ENCODE peak calls at places on chromosomes 3 and 15, in seven cellular contexts. P, Z, B, X, V, Q and G are unnamed samples.
A peak's percentile ranks its signal among the peaks of the same experiment; 100 is the strongest.

GRCh38 chr3:193021506-193022010 is 103.9 kb upstream of the MB21D2 start:
- DNase-seq in Q (no peak), Z (no peak), P (no peak), X (no peak), V (no peak), B (no peak), G (no peak)

GRCh38 chr15:25176616-25176923 is 221.8 kb downstream of the SNRPN start:
- DNase-seq in V (no peak), X (no peak), Z (peak; percentile 0), Q (no peak), P (no peak), B (peak; percentile 4), G (no peak)

GRCh38 chr15:67183443-67184169 is 70.9 kb downstream of the AAGAB start:
- DNase-seq in Z (no peak), Q (no peak), V (no peak), B (no peak), P (peak; percentile 83), X (no peak), G (no peak)

GRCh38 chr3:130341388-130341787 is 4.1 kb upstream of the COL6A5 start:
- DNase-seq in B (no peak), Z (no peak), Q (no peak), P (peak; percentile 38), V (no peak), X (no peak), G (no peak)

GRCh38 chr3:186099178-186099577 is 9.7 kb downstream of the ETV5 start:
- DNase-seq in B (peak; percentile 41), V (no peak), Z (peak; percentile 29), X (peak; percentile 43), Q (no peak), P (peak; percentile 55), G (no peak)

GRCh38 chr3:165185707-165186327 is 10.4 kb downstream of the SLITRK3 start:
- DNase-seq in V (peak; percentile 32), Q (peak; percentile 34), X (no peak), B (peak; percentile 27), Z (no peak), P (peak; percentile 59), G (peak; percentile 58)

GRCh38 chr3:4271834-4272233 is 31.3 kb upstream of the SETMAR start:
- DNase-seq in P (peak; percentile 21), Z (no peak), X (no peak), B (no peak), Q (no peak), V (no peak), G (peak; percentile 26)

GRCh38 chr15:41886741-41887140 is 7.1 kb downstream of the SPTBN5 start:
- DNase-seq in P (no peak), Z (no peak), B (no peak), Q (no peak), X (no peak), V (no peak), G (no peak)

GRCh38 chr3:41188291-41188690 is 11.0 kb upstream of the CTNNB1 start:
- DNase-seq in X (no peak), P (no peak), Z (no peak), B (no peak), Q (no peak), V (no peak), G (no peak)

GRCh38 chr3:153927107-153927506 is 194.1 kb upstream of the ARHGEF26 start:
- DNase-seq in V (no peak), Z (no peak), X (no peak), B (no peak), P (peak; percentile 58), Q (no peak), G (peak; percentile 7)

GRCh38 chr3:9142346-9142745 is 107.1 kb downstream of the SRGAP3 start:
- DNase-seq in B (no peak), Z (no peak), X (no peak), V (no peak), Q (no peak), P (no peak), G (no peak)

GRCh38 chr3:8490079-8490552 is 11.5 kb upstream of the LMCD1 start:
- DNase-seq in B (no peak), V (no peak), Q (no peak), X (peak; percentile 24), P (peak; percentile 97), Z (no peak), G (no peak)

GRCh38 chr3:35778201-35778600 is 138.9 kb downstream of the ARPP21 start:
- DNase-seq in Z (no peak), B (no peak), P (no peak), V (no peak), Q (no peak), X (no peak), G (no peak)

GRCh38 chr15:78329625-78330024 is 10.5 kb upstream of the CRABP1 start:
- DNase-seq in P (no peak), B (no peak), Q (no peak), X (no peak), Z (no peak), V (no peak), G (no peak)

GRCh38 chr15:45346381-45346780 is 32.0 kb downstream of the GATM start:
- DNase-seq in Q (no peak), V (no peak), B (no peak), X (no peak), Z (no peak), P (no peak), G (no peak)

GRCh38 chr15:31004220-31004733 is 12.8 kb upstream of the MTMR10 start:
- DNase-seq in Z (peak; percentile 57), P (no peak), B (peak; percentile 74), V (no peak), Q (no peak), X (no peak), G (peak; percentile 75)

GRCh38 chr15:61750271-61751084 is 309.8 kb downstream of the VPS13C start:
- DNase-seq in Q (no peak), B (no peak), P (no peak), X (no peak), Z (no peak), V (no peak), G (no peak)

GRCh38 chr3:129413687-129414506 is 14.5 kb downstream of the EFCAB12 start:
- DNase-seq in P (peak; percentile 99), X (no peak), V (no peak), B (no peak), Z (no peak), Q (no peak), G (peak; percentile 62)

GRCh38 chr15:60840306-60840702 is 361.4 kb upstream of the ICE2 start:
- DNase-seq in Z (no peak), P (no peak), V (no peak), Q (no peak), B (no peak), X (no peak), G (no peak)

GRCh38 chr3:174540081-174540480 is 319.1 kb upstream of the NAALADL2 start:
- DNase-seq in P (no peak), B (no peak), Z (no peak), Q (no peak), X (no peak), V (no peak), G (no peak)

GRCh38 chr3:193780810-193781472 is 187.9 kb downstream of the OPA1 start:
- DNase-seq in Z (peak; percentile 69), V (no peak), B (peak; percentile 66), P (peak; percentile 81), X (no peak), Q (peak; percentile 69), G (peak; percentile 56)

GRCh38 chr15:63104727-63105126 is 16.9 kb upstream of the LACTB start:
- DNase-seq in V (no peak), Q (no peak), B (no peak), X (no peak), Z (no peak), P (peak; percentile 83), G (no peak)

DNA sequence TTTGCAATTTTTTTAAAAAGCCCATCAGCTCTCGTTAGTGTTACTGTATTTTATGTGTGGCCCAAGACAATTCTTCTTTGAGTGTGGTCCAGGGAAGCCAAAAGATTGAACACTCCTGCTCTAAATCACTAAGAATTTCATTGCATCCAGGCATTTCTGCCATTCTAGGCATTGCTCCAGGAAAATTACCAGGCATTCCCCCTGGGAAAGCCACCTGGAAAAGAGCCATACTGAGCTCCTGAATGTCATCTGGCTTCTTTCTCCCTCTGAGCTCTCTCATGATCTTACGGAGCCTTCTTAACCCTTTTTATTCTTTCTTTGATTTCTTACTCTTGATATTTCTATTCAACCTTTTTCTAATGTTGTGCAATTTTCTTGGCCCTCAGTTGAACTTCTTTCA is 202.2 kb downstream of the DOCK3 start:
- DNase-seq in V (no peak), P (no peak), Z (no peak), X (no peak), B (no peak), Q (no peak), G (no peak)
- TF ChIP-seq CTCF in V (no peak), P (no peak), Z (no peak), X (no peak), B (no peak), Q (no peak), G (no peak)

GRCh38 chr3:110459021-110459420 is 612.6 kb upstream of the NECTIN3 start:
- DNase-seq in P (no peak), V (no peak), Q (no peak), Z (no peak), B (no peak), X (no peak), G (no peak)

GRCh38 chr3:110456001-110456400 is 615.6 kb upstream of the NECTIN3 start:
- DNase-seq in Z (no peak), X (no peak), P (peak; percentile 10), B (no peak), V (no peak), Q (no peak), G (no peak)

GRCh38 chr3:110457508-110457907 is 614.1 kb upstream of the NECTIN3 start:
- DNase-seq in V (no peak), P (no peak), Z (no peak), X (no peak), B (no peak), Q (no peak), G (no peak)

GRCh38 chr3:110454066-110454465 is 617.5 kb upstream of the NECTIN3 start:
- DNase-seq in V (no peak), B (no peak), X (no peak), Z (no peak), Q (no peak), P (no peak), G (no peak)

GRCh38 chr3:110456438-110457138 is 615.0 kb upstream of the NECTIN3 start:
- DNase-seq in P (no peak), X (no peak), Q (no peak), V (no peak), Z (no peak), B (no peak), G (no peak)
- TF ChIP-seq CTCF in P (no peak), X (no peak), Q (no peak), V (no peak), Z (no peak), B (no peak), G (no peak)

GRCh38 chr15:33226559-33227181 is 32.2 kb upstream of the FMN1 start:
- DNase-seq in V (no peak), Q (no peak), X (no peak), B (peak; percentile 52), P (peak; percentile 13), Z (no peak), G (no peak)
- TF ChIP-seq CTCF in V (peak; percentile 67), Q (peak; percentile 35), X (peak; percentile 26), B (peak; percentile 7), P (peak; percentile 25), Z (peak; percentile 51), G (no peak)

DNA sequence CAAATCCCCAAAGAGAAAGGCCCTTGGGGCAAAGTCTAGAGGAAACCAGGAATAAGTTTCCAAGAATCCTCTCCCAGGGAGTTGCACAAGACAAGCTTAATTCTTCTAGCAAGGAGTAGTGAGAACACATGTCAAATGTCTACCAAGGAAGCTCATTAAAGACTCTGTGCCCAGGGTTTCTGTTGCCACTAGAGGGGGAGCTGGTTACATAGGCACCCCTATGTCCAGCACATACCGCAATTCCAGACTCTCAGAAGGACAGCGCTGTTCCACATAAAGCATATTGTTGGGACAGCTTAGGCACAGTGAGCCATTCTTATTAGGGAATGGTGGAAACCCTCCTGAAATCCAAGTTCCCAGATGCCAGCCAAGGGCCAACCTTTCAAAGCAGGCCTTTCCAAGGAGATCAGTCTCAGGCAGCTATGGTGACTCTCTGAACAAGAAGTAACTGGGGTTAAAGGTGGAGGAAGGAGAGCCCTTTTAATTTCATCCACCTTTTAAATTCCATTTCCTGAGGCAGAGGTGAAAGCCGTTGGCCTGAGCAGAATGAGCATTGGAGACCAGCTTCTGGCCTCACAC is 194.1 kb downstream of the UACA start:
- DNase-seq in Q (no peak), B (peak; percentile 34), P (peak; percentile 88), V (peak; percentile 17), Z (no peak), X (no peak), G (no peak)
- TF ChIP-seq CTCF in Q (peak; percentile 35), B (peak; percentile 60), P (peak; percentile 84), V (peak; percentile 89), Z (peak; percentile 76), X (peak; percentile 24), G (no peak)